ENCODE peak calls at places on chromosomes 6 and 20, in four cellular contexts. O is GM12878, N is HepG2, F is mammary epithelial cell. K is an unnamed sample.
A peak's percentile ranks its signal among the peaks of the same experiment; 100 is the strongest.

GRCh38 chr20:21166801-21167200 is 40.9 kb downstream of the KIZ start:
- DNase-seq in O (no peak), N (no peak), F (no peak), K (no peak)

GRCh38 chr20:48294196-48294595 is 508.9 kb upstream of the SULF2 start:
- DNase-seq in O (no peak), N (no peak), F (no peak), K (no peak)

GRCh38 chr6:122184260-122184934 is 215.1 kb upstream of the HSF2 start:
- DNase-seq in O (no peak), N (peak; percentile 16), F (peak; percentile 4), K (no peak)

GRCh38 chr20:31670371-31671228 is 32.9 kb downstream of the COX4I2 start:
- DNase-seq in O (no peak), N (no peak), F (no peak), K (no peak)

GRCh38 chr6:158361961-158362634 is 49.8 kb downstream of the TULP4 start:
- DNase-seq in O (no peak), N (no peak), F (no peak), K (no peak)

GRCh38 chr20:35039146-35039545 is 53.5 kb downstream of the TRPC4AP start:
- DNase-seq in O (no peak), N (no peak), F (peak; percentile 86), K (no peak)

GRCh38 chr6:137497722-137498463 is 3.7 kb upstream of the OLIG3 start:
- DNase-seq in O (no peak), N (no peak), F (no peak), K (no peak)

GRCh38 chr20:17910828-17911294 is 57.7 kb downstream of the SNX5 start:
- DNase-seq in O (no peak), N (no peak), F (no peak), K (no peak)

DNA sequence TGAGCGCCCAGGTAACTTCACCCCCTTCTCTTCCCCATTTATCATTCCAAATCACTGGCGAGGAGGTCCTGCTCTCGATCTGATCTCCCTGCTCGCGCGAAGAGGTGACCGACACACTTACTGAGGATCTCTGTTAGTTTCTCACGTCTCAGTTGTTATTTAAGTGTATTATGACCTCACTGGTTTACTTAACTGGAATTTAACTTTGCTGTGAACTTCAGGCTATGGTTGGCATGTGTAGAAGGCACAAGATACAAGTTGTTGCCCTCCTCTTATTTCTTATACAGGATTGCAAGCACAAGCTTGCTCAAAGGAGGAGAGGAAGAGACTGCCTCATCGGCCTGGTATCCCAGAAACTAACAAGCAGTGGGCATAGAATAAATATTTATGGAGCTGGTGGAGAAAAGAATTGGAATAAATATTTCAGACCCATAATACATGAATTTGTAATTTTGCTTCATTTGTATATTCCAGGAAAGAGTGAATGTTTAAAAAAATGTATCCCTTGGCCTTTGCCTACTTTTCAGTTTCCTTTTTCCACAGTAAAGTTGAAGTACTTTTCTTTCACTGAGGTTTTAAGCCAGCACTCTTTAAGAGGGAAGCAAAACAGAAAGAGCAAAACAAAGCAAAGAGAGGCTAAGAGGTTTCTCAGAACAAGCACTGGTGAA is 1.3 kb downstream of the RNF217 start:
- DNase-seq in O (no peak), N (no peak), F (no peak), K (no peak)
- H3K4me1 ChIP-seq in O (no peaks in the 10 kb centered on the region), N (peaks cover 16% of the 10 kb centered on the region), F (peaks cover 39% of the 10 kb centered on the region), K (peaks cover 31% of the 10 kb centered on the region)

GRCh38 chr20:53792946-53793536 is 199.4 kb upstream of the ZNF217 start:
- DNase-seq in O (no peak), N (no peak), F (no peak), K (no peak)

GRCh38 chr20:53797085-53797484 is 203.4 kb upstream of the ZNF217 start:
- DNase-seq in O (no peak), N (no peak), F (no peak), K (no peak)

GRCh38 chr20:53795170-53795569 is 201.5 kb upstream of the ZNF217 start:
- DNase-seq in O (no peak), N (no peak), F (peak; percentile 42), K (no peak)

GRCh38 chr20:53793783-53794383 is 200.2 kb upstream of the ZNF217 start:
- DNase-seq in O (no peak), N (no peak), F (peak; percentile 71), K (no peak)

GRCh38 chr20:53794529-53795115 is 201.0 kb upstream of the ZNF217 start:
- DNase-seq in O (no peak), N (no peak), F (no peak), K (no peak)
- H3K9ac ChIP-seq in O (no peak overlapping the region), N (no peak overlapping the region), F (no peak overlapping the region), K (no peak overlapping the region)

DNA sequence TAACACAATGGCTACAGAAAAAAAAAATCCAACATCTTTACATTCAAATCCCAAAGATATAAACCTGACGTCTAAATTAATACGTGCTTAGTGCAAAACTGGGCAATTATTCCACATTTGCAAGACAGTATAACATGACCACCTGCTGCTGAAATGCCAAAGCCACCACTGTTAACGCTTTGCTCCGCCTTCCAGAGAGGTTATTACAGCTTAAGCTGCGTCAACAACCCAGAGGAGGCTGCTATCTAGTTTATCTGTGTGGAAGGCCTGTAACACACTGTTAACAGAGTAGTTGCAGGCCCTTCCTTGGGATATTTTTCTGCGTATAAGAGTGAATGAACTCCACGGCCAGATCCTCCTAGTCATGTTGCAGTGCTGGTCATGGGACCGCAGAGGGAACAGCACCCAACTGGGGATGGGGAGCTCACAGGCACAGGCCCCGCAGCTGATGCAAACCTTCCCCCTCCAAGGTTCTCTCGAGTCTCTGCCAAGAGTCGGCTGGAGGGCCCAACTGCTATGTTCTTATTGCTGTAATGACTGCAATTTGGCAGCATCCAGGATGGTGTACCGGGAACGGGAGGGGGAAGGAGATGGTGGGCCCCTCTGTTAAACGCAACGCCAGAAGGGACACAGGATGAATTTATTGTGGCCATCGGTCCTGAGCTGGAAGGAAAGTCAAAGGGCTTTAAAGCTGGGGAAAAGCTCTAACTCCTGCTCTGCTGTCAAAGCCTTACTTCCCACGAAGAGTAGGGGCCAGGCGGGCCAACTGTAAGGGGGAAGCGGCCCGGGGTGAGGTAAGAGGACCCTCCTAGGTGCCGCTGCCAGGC is 971 bp upstream of the NCOA7 start:
- DNase-seq in O (no peak), N (peak; percentile 54), F (peak; percentile 32), K (no peak)
- TF ChIP-seq EZH2 in O (no peak), N (no peak), F (no peak), K (no peak)

DNA sequence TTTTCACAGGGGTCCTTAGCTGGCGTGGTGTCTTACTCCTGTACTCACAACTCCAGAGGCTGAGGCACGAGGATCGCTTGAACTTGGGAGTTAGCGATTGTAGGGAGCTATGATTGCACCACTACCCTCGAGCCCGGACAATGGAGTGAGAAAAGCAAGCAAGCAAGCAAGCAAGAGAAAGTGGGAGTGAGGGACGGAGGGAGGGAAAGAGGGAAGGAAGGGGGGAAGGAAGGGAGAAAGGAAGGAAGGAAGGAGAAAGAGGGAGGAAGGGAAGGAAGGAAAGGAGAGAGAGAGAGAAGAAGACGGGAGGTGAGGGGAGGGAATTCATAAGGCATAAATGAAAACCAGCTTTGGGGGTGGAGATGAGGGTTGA is 120.5 kb downstream of the TRIM27 start:
- DNase-seq in O (no peak), N (no peak), F (no peak), K (no peak)
- H3K4me1 ChIP-seq in O (no peaks in the 10 kb centered on the region), N (peaks cover 28% of the 10 kb centered on the region), F (peaks cover 4% of the 10 kb centered on the region), K (peaks cover 5% of the 10 kb centered on the region)

K was measured in keratinocyte.